ENCODE peak calls at places on chromosomes 12 and 14, in eight cellular contexts. S is endodermal cell, E is A549, X is MM.1S, I is tibial artery, H is ovary, V is uterus, P is fibroblast of mammary gland. B is an unnamed sample.

GRCh38 chr14:31029016-31029970 is 3.1 kb upstream of the STRN3 start:
- DNase-seq in H (no peak), S (peak; percentile 56), E (no peak), I (no peak), X (no peak), P (no peak), V (no peak), B (no peak)

GRCh38 chr14:58808828-58809227 is 171.1 kb downstream of the DACT1 start:
- DNase-seq in I (peak; percentile 39), X (no peak), S (no peak), V (no peak), P (peak; percentile 41), E (peak; percentile 55), H (peak; percentile 53), B (no peak)

GRCh38 chr14:91374897-91375747 is 42.5 kb downstream of the CCDC88C start:
- DNase-seq in V (no peak), P (no peak), S (peak; percentile 73), X (peak; percentile 62), E (no peak), H (no peak), I (no peak), B (no peak)

GRCh38 chr14:104460920-104461651 is 118.5 kb upstream of the C14orf180 start:
- DNase-seq in V (no peak), S (peak; percentile 86), X (no peak), P (no peak), E (no peak), I (no peak), H (peak; percentile 84), B (no peak)

GRCh38 chr12:84913151-84913550 is 552 bp upstream of the SLC6A15 start:
- DNase-seq in X (no peak), I (no peak), E (peak; percentile 10), S (peak; percentile 80), V (no peak), H (no peak), P (peak; percentile 43), B (no peak)

GRCh38 chr12:46109343-46110219 is 119.2 kb upstream of the SCAF11 start:
- DNase-seq in H (no peak), P (no peak), S (no peak), V (no peak), X (no peak), I (no peak), E (no peak), B (no peak)

GRCh38 chr14:93051600-93052546 is 63.9 kb downstream of the ITPK1 start:
- DNase-seq in X (no peak), V (no peak), E (no peak), I (no peak), H (no peak), P (no peak), S (peak; percentile 83), B (no peak)

GRCh38 chr12:93122089-93122488 is 193.0 kb upstream of the EEA1 start:
- DNase-seq in I (no peak), E (peak; percentile 26), X (no peak), P (peak; percentile 97), V (no peak), S (no peak), H (no peak), B (no peak)

GRCh38 chr12:47755655-47756562 is 2.8 kb downstream of the RAPGEF3 start:
- DNase-seq in H (no peak), S (no peak), I (no peak), P (no peak), V (no peak), E (no peak), X (peak; percentile 87), B (peak; percentile 63)

GRCh38 chr12:62632521-62632920 is 165.9 kb downstream of the MON2 start:
- DNase-seq in X (no peak), S (peak; percentile 88), I (peak; percentile 56), H (peak; percentile 56), E (no peak), P (peak; percentile 56), V (peak; percentile 61), B (no peak)

GRCh38 chr12:104840262-104840661 is 117.8 kb downstream of the SLC41A2 start:
- DNase-seq in S (no peak), V (no peak), E (no peak), I (no peak), P (no peak), H (no peak), X (no peak), B (no peak)

GRCh38 chr12:101181776-101182175 is 28.3 kb downstream of the SLC5A8 start:
- DNase-seq in E (no peak), P (peak; percentile 6), S (no peak), H (no peak), X (no peak), V (no peak), I (no peak), B (no peak)

DNA sequence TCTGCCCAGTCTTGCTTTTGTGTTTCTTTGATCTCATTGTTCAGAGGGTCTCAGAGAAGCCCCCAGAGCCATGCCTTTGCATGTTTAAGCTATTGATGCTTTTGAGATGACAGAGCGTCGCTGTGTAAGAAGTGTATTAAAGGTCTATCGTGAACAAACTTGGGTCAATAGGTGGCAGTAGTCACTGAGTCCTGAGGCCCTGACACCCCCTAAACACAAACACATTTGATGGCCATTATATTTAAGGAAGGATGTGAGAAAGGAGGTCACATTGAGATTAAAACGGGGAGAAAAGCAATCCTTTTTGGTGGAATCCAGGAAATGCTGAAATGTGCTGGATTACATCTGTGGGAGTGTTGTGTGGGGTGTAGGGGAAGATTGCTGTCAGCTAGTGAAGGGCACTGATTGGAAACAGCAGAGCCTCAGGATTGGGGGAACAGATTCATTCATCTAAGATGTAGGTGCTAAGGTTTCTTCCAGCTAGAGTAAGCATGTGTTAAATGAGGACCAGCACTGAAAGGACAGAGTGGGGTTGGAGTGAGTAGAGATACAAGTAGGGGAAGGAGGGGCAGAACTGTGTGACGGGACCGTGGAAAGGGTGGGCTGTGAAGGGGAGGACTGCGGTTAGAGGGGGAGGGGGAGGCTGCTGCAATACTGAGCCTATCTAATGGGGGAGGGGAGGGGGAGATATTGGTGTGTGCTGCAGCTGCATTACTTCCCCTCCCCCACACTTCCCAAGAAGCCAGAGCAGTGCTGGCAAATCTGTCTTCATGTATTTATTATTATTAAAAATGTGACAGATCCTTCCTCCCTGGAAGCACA is 12.7 kb downstream of the NGDN start:
- DNase-seq in X (no peak), V (no peak), E (no peak), S (peak; percentile 45), I (no peak), P (no peak), H (no peak), B (no peak)
- TF ChIP-seq CTCF in X (no peak), V (no peak), E (no peak), S (peak; percentile 58), I (no peak), P (no peak), H (no peak), B (no peak)

GRCh38 chr12:3300833-3301401 is 190.1 kb upstream of the PRMT8 start:
- DNase-seq in P (no peak), E (no peak), S (no peak), H (no peak), I (no peak), X (no peak), V (no peak), B (no peak)
- TF ChIP-seq CTCF in P (no peak), E (no peak), S (no peak), H (no peak), I (no peak), X (no peak), V (no peak), B (no peak)

DNA sequence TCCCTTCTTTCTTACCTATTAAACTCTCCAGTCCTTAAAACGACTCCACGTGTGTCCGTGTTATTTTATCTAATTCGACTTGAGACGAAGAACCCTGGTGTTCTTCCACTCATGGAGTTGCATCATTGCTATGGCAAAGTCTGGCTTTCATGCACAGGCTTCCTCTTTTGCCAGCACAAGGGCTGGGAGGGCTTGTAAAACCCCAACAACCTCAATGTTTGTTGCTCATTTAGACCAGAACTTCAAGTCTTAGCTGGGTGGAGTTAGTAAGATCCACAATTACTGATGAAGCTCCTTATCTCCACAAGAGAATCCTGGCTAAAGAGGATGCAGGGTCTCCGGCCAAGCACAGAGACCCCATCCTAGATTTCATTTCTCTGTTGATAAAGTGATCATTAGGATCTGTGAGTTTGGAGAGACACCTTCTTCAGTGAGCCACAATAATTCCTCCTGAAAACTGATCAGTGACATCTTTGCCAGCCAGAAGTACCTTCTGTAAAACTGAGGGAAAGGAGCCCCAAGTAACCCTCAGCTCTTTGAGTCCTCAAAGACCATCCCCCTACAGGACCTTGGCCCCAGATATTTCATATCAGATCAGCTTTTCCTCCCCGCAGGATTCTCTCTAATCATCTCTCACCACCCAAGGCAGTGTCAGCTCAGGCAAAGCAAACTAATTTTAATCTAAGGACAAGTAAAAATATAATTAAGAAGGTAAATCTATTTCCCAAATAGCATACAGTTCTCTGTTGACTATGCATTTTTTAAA is 514.6 kb downstream of the FUT8 start:
- DNase-seq in I (no peak), V (no peak), P (no peak), X (no peak), H (no peak), E (no peak), S (no peak), B (no peak)
- TF ChIP-seq CTCF in I (no peak), V (no peak), P (no peak), X (no peak), H (no peak), E (no peak), S (no peak), B (no peak)

GRCh38 chr14:36208690-36209278 is 32.3 kb upstream of the PTCSC3 start:
- DNase-seq in V (no peak), S (no peak), H (no peak), P (no peak), E (no peak), X (no peak), I (no peak), B (no peak)

GRCh38 chr14:36212577-36212976 is 36.1 kb upstream of the PTCSC3 start:
- DNase-seq in V (no peak), E (no peak), I (no peak), P (no peak), X (no peak), H (no peak), S (no peak), B (no peak)

GRCh38 chr14:36204674-36205073 is 28.2 kb upstream of the PTCSC3 start:
- DNase-seq in X (no peak), I (no peak), E (no peak), S (no peak), V (no peak), H (no peak), P (no peak), B (no peak)

GRCh38 chr14:36212987-36213386 is 36.5 kb upstream of the PTCSC3 start:
- DNase-seq in P (no peak), I (no peak), X (no peak), H (no peak), E (no peak), V (no peak), S (no peak), B (no peak)

GRCh38 chr14:36207500-36207899 is 31.0 kb upstream of the PTCSC3 start:
- DNase-seq in S (no peak), E (peak; percentile 12), X (no peak), P (peak; percentile 22), I (no peak), H (no peak), V (no peak), B (no peak)
- TF ChIP-seq CTCF in S (peak; percentile 70), E (peak; percentile 46), X (no peak), P (peak; percentile 44), I (no peak), H (no peak), V (no peak), B (no peak)